ENCODE peak calls at places on chromosomes 12 and 14, in eight cellular contexts. One of them, this sample, is unnamed.

GRCh38 chr12:127284870-127285431 is 982.0 kb upstream of the TMEM132C start:
- DNase-seq in left ventricle myocardium inferior: no peak
- DNase-seq in heart left ventricle: no peak
- DNase-seq in psoas muscle: peak; percentile 56
- DNase-seq in gastrocnemius medialis: no peak
- DNase-seq in CD8-positive, alpha-beta memory T cell: no peak
- DNase-seq in esophagus squamous epithelium: no peak
- DNase-seq in H7: no peak
- DNase-seq in this sample: no peak

GRCh38 chr14:23123419-23123818 is 4.4 kb upstream of the CEBPE start:
- DNase-seq in left ventricle myocardium inferior: peak; percentile 78
- DNase-seq in heart left ventricle: peak; percentile 90
- DNase-seq in psoas muscle: peak; percentile 81
- DNase-seq in gastrocnemius medialis: peak; percentile 86
- DNase-seq in CD8-positive, alpha-beta memory T cell: no peak
- DNase-seq in esophagus squamous epithelium: no peak
- DNase-seq in H7: no peak
- DNase-seq in this sample: peak; percentile 66

GRCh38 chr14:96806836-96807235 is 9.7 kb downstream of the VRK1 start:
- DNase-seq in left ventricle myocardium inferior: no peak
- DNase-seq in heart left ventricle: no peak
- DNase-seq in psoas muscle: no peak
- DNase-seq in gastrocnemius medialis: no peak
- DNase-seq in CD8-positive, alpha-beta memory T cell: no peak
- DNase-seq in esophagus squamous epithelium: no peak
- DNase-seq in H7: no peak
- DNase-seq in this sample: no peak

GRCh38 chr12:52209321-52209720 is 17.5 kb upstream of the KRT80 start:
- DNase-seq in left ventricle myocardium inferior: no peak
- DNase-seq in heart left ventricle: no peak
- DNase-seq in psoas muscle: no peak
- DNase-seq in gastrocnemius medialis: no peak
- DNase-seq in CD8-positive, alpha-beta memory T cell: peak; percentile 12
- DNase-seq in esophagus squamous epithelium: no peak
- DNase-seq in H7: peak; percentile 7
- DNase-seq in this sample: peak; percentile 57

GRCh38 chr14:59126714-59127436 is 61.6 kb upstream of the DAAM1 start:
- DNase-seq in left ventricle myocardium inferior: no peak
- DNase-seq in heart left ventricle: no peak
- DNase-seq in psoas muscle: no peak
- DNase-seq in gastrocnemius medialis: no peak
- DNase-seq in CD8-positive, alpha-beta memory T cell: peak; percentile 48
- DNase-seq in esophagus squamous epithelium: no peak
- DNase-seq in H7: peak; percentile 56
- DNase-seq in this sample: no peak

GRCh38 chr12:120225852-120226640 is 25.1 kb upstream of the RPLP0 start:
- DNase-seq in left ventricle myocardium inferior: peak; percentile 49
- DNase-seq in heart left ventricle: no peak
- DNase-seq in psoas muscle: peak; percentile 22
- DNase-seq in gastrocnemius medialis: no peak
- DNase-seq in CD8-positive, alpha-beta memory T cell: no peak
- DNase-seq in esophagus squamous epithelium: no peak
- DNase-seq in H7: peak; percentile 72
- DNase-seq in this sample: no peak

GRCh38 chr12:43241971-43242370 is 310.0 kb downstream of the ADAMTS20 start:
- DNase-seq in left ventricle myocardium inferior: no peak
- DNase-seq in heart left ventricle: no peak
- DNase-seq in psoas muscle: no peak
- DNase-seq in gastrocnemius medialis: no peak
- DNase-seq in CD8-positive, alpha-beta memory T cell: no peak
- DNase-seq in esophagus squamous epithelium: no peak
- DNase-seq in H7: no peak
- DNase-seq in this sample: no peak

GRCh38 chr12:55717397-55718007 is 1.7 kb downstream of the BLOC1S1 start:
- DNase-seq in left ventricle myocardium inferior: no peak
- DNase-seq in heart left ventricle: no peak
- DNase-seq in psoas muscle: peak; percentile 27
- DNase-seq in gastrocnemius medialis: no peak
- DNase-seq in CD8-positive, alpha-beta memory T cell: no peak
- DNase-seq in esophagus squamous epithelium: no peak
- DNase-seq in H7: peak; percentile 39
- DNase-seq in this sample: no peak

GRCh38 chr14:60508707-60509437 is at the start of gene SIX6:
- DNase-seq in left ventricle myocardium inferior: no peak
- DNase-seq in heart left ventricle: no peak
- DNase-seq in psoas muscle: peak; percentile 39
- DNase-seq in gastrocnemius medialis: no peak
- DNase-seq in CD8-positive, alpha-beta memory T cell: no peak
- DNase-seq in esophagus squamous epithelium: no peak
- DNase-seq in H7: peak; percentile 89
- DNase-seq in this sample: peak; percentile 59

GRCh38 chr12:63826002-63826585 is 18.4 kb upstream of the SRGAP1 start:
- DNase-seq in left ventricle myocardium inferior: no peak
- DNase-seq in heart left ventricle: no peak
- DNase-seq in psoas muscle: no peak
- DNase-seq in gastrocnemius medialis: no peak
- DNase-seq in CD8-positive, alpha-beta memory T cell: no peak
- DNase-seq in esophagus squamous epithelium: no peak
- DNase-seq in H7: peak; percentile 60
- DNase-seq in this sample: no peak

GRCh38 chr12:203462-204260 is 10.3 kb downstream of the SLC6A12 start:
- DNase-seq in left ventricle myocardium inferior: peak; percentile 39
- DNase-seq in heart left ventricle: no peak
- DNase-seq in psoas muscle: no peak
- DNase-seq in gastrocnemius medialis: no peak
- DNase-seq in CD8-positive, alpha-beta memory T cell: no peak
- DNase-seq in esophagus squamous epithelium: no peak
- DNase-seq in H7: peak; percentile 95
- DNase-seq in this sample: no peak

GRCh38 chr12:120978296-120979219 is at the start of gene HNF1A:
- DNase-seq in left ventricle myocardium inferior: no peak
- DNase-seq in heart left ventricle: no peak
- DNase-seq in psoas muscle: no peak
- DNase-seq in gastrocnemius medialis: no peak
- DNase-seq in CD8-positive, alpha-beta memory T cell: no peak
- DNase-seq in esophagus squamous epithelium: no peak
- DNase-seq in H7: no peak
- DNase-seq in this sample: peak; percentile 75

GRCh38 chr12:15728118-15728598 is 61.0 kb downstream of the EPS8 start:
- DNase-seq in left ventricle myocardium inferior: no peak
- DNase-seq in heart left ventricle: no peak
- DNase-seq in psoas muscle: no peak
- DNase-seq in gastrocnemius medialis: no peak
- DNase-seq in CD8-positive, alpha-beta memory T cell: no peak
- DNase-seq in esophagus squamous epithelium: no peak
- DNase-seq in H7: no peak
- DNase-seq in this sample: no peak

GRCh38 chr12:42585175-42585845 is 4.2 kb downstream of the PRICKLE1 start:
- DNase-seq in left ventricle myocardium inferior: no peak
- DNase-seq in heart left ventricle: no peak
- DNase-seq in psoas muscle: no peak
- DNase-seq in gastrocnemius medialis: no peak
- DNase-seq in CD8-positive, alpha-beta memory T cell: no peak
- DNase-seq in esophagus squamous epithelium: no peak
- DNase-seq in H7: no peak
- DNase-seq in this sample: no peak

GRCh38 chr12:12456637-12457036 is 99.8 kb downstream of the BORCS5 start:
- DNase-seq in left ventricle myocardium inferior: no peak
- DNase-seq in heart left ventricle: no peak
- DNase-seq in psoas muscle: no peak
- DNase-seq in gastrocnemius medialis: no peak
- DNase-seq in CD8-positive, alpha-beta memory T cell: no peak
- DNase-seq in esophagus squamous epithelium: no peak
- DNase-seq in H7: no peak
- DNase-seq in this sample: no peak

GRCh38 chr12:4270016-4270669 is 3.4 kb upstream of the CCND2 start:
- DNase-seq in left ventricle myocardium inferior: no peak
- DNase-seq in heart left ventricle: no peak
- DNase-seq in psoas muscle: no peak
- DNase-seq in gastrocnemius medialis: no peak
- DNase-seq in CD8-positive, alpha-beta memory T cell: peak; percentile 58
- DNase-seq in esophagus squamous epithelium: no peak
- DNase-seq in H7: peak; percentile 53
- DNase-seq in this sample: no peak

GRCh38 chr14:37093364-37093763 is 79.0 kb downstream of the SLC25A21 start:
- DNase-seq in left ventricle myocardium inferior: no peak
- DNase-seq in heart left ventricle: no peak
- DNase-seq in psoas muscle: no peak
- DNase-seq in gastrocnemius medialis: no peak
- DNase-seq in CD8-positive, alpha-beta memory T cell: no peak
- DNase-seq in esophagus squamous epithelium: no peak
- DNase-seq in H7: no peak
- DNase-seq in this sample: no peak
- H3K27me3 ChIP-seq in left ventricle myocardium inferior: no peaks in the 10 kb centered on the region
- H3K27me3 ChIP-seq in heart left ventricle: no peaks in the 10 kb centered on the region
- H3K27me3 ChIP-seq in psoas muscle: no peaks in the 10 kb centered on the region
- H3K27me3 ChIP-seq in gastrocnemius medialis: no peaks in the 10 kb centered on the region
- H3K27me3 ChIP-seq in CD8-positive, alpha-beta memory T cell: no peaks in the 10 kb centered on the region
- H3K27me3 ChIP-seq in esophagus squamous epithelium: no peaks in the 10 kb centered on the region
- H3K27me3 ChIP-seq in H7: no peaks in the 10 kb centered on the region
- H3K27me3 ChIP-seq in this sample: no peaks in the 10 kb centered on the region

GRCh38 chr14:20659813-20660395 is 18.4 kb upstream of the OR6S1 start:
- DNase-seq in left ventricle myocardium inferior: no peak
- DNase-seq in heart left ventricle: no peak
- DNase-seq in psoas muscle: no peak
- DNase-seq in gastrocnemius medialis: no peak
- DNase-seq in CD8-positive, alpha-beta memory T cell: no peak
- DNase-seq in esophagus squamous epithelium: no peak
- DNase-seq in H7: no peak
- DNase-seq in this sample: no peak
- H3K27me3 ChIP-seq in left ventricle myocardium inferior: peaks cover 100% of the 10 kb centered on the region
- H3K27me3 ChIP-seq in heart left ventricle: peaks cover 19% of the 10 kb centered on the region
- H3K27me3 ChIP-seq in psoas muscle: peaks cover 24% of the 10 kb centered on the region
- H3K27me3 ChIP-seq in gastrocnemius medialis: peaks cover 77% of the 10 kb centered on the region
- H3K27me3 ChIP-seq in CD8-positive, alpha-beta memory T cell: peaks cover 31% of the 10 kb centered on the region
- H3K27me3 ChIP-seq in esophagus squamous epithelium: no peaks in the 10 kb centered on the region
- H3K27me3 ChIP-seq in H7: peaks cover 31% of the 10 kb centered on the region
- H3K27me3 ChIP-seq in this sample: no peaks in the 10 kb centered on the region

DNA sequence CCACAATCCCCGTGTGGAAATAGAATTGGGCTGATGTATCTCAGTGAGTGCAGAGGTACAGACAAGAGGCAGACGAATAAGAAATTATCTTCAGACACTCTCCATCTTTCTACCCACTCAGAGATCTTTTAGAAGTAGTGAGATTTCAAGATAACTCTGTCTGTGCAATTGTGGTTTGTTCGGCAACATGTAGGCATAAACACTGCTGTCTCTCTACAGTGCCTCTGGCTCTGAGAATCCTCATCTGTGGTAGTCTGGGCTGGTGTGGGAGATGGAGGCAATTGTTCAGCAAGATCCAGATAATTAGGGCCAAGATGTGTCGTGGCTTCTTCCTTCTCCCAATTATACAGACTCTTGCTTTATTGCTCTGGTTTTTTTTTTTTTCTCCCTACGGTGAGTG is 3.1 kb downstream of the HOXC13 start:
- DNase-seq in left ventricle myocardium inferior: no peak
- DNase-seq in heart left ventricle: no peak
- DNase-seq in psoas muscle: no peak
- DNase-seq in gastrocnemius medialis: no peak
- DNase-seq in CD8-positive, alpha-beta memory T cell: no peak
- DNase-seq in esophagus squamous epithelium: no peak
- DNase-seq in H7: peak; percentile 11
- DNase-seq in this sample: no peak
- H3K27me3 ChIP-seq in left ventricle myocardium inferior: peaks cover 100% of the 10 kb centered on the region
- H3K27me3 ChIP-seq in heart left ventricle: peaks cover 84% of the 10 kb centered on the region
- H3K27me3 ChIP-seq in psoas muscle: peaks cover 51% of the 10 kb centered on the region
- H3K27me3 ChIP-seq in gastrocnemius medialis: peaks cover 100% of the 10 kb centered on the region
- H3K27me3 ChIP-seq in CD8-positive, alpha-beta memory T cell: peaks cover 76% of the 10 kb centered on the region
- H3K27me3 ChIP-seq in esophagus squamous epithelium: peaks cover 23% of the 10 kb centered on the region
- H3K27me3 ChIP-seq in H7: peaks cover 100% of the 10 kb centered on the region
- H3K27me3 ChIP-seq in this sample: peaks cover 14% of the 10 kb centered on the region

GRCh38 chr14:68790656-68791077 is 2.2 kb downstream of the ZFP36L1 start:
- DNase-seq in left ventricle myocardium inferior: no peak
- DNase-seq in heart left ventricle: peak; percentile 13
- DNase-seq in psoas muscle: no peak
- DNase-seq in gastrocnemius medialis: no peak
- DNase-seq in CD8-positive, alpha-beta memory T cell: peak; percentile 75
- DNase-seq in esophagus squamous epithelium: no peak
- DNase-seq in H7: peak; percentile 30
- DNase-seq in this sample: no peak

GRCh38 chr14:68791078-68791983 is 1.5 kb downstream of the ZFP36L1 start:
- DNase-seq in left ventricle myocardium inferior: no peak
- DNase-seq in heart left ventricle: peak; percentile 28
- DNase-seq in psoas muscle: no peak
- DNase-seq in gastrocnemius medialis: no peak
- DNase-seq in CD8-positive, alpha-beta memory T cell: no peak
- DNase-seq in esophagus squamous epithelium: no peak
- DNase-seq in H7: peak; percentile 73
- DNase-seq in this sample: peak; percentile 55

GRCh38 chr14:68792830-68793733 is at the start of gene ZFP36L1:
- DNase-seq in left ventricle myocardium inferior: peak; percentile 94
- DNase-seq in heart left ventricle: peak; percentile 96
- DNase-seq in psoas muscle: peak; percentile 93
- DNase-seq in gastrocnemius medialis: peak; percentile 93
- DNase-seq in CD8-positive, alpha-beta memory T cell: peak; percentile 98
- DNase-seq in esophagus squamous epithelium: peak; percentile 87
- DNase-seq in H7: peak; percentile 95
- DNase-seq in this sample: peak; percentile 95

GRCh38 chr14:68793734-68794129 is 865 bp upstream of the ZFP36L1 start:
- DNase-seq in left ventricle myocardium inferior: no peak
- DNase-seq in heart left ventricle: no peak
- DNase-seq in psoas muscle: no peak
- DNase-seq in gastrocnemius medialis: no peak
- DNase-seq in CD8-positive, alpha-beta memory T cell: peak; percentile 73
- DNase-seq in esophagus squamous epithelium: no peak
- DNase-seq in H7: no peak
- DNase-seq in this sample: no peak

GRCh38 chr14:68792022-68792829 is 641 bp downstream of the ZFP36L1 start:
- DNase-seq in left ventricle myocardium inferior: no peak
- DNase-seq in heart left ventricle: peak; percentile 38
- DNase-seq in psoas muscle: no peak
- DNase-seq in gastrocnemius medialis: no peak
- DNase-seq in CD8-positive, alpha-beta memory T cell: peak; percentile 58
- DNase-seq in esophagus squamous epithelium: no peak
- DNase-seq in H7: peak; percentile 58
- DNase-seq in this sample: peak; percentile 73
- H3K27me3 ChIP-seq in left ventricle myocardium inferior: no peaks in the 10 kb centered on the region
- H3K27me3 ChIP-seq in heart left ventricle: no peaks in the 10 kb centered on the region
- H3K27me3 ChIP-seq in psoas muscle: no peaks in the 10 kb centered on the region
- H3K27me3 ChIP-seq in gastrocnemius medialis: no peaks in the 10 kb centered on the region
- H3K27me3 ChIP-seq in CD8-positive, alpha-beta memory T cell: no peaks in the 10 kb centered on the region
- H3K27me3 ChIP-seq in esophagus squamous epithelium: no peaks in the 10 kb centered on the region
- H3K27me3 ChIP-seq in H7: no peaks in the 10 kb centered on the region
- H3K27me3 ChIP-seq in this sample: no peaks in the 10 kb centered on the region

DNA sequence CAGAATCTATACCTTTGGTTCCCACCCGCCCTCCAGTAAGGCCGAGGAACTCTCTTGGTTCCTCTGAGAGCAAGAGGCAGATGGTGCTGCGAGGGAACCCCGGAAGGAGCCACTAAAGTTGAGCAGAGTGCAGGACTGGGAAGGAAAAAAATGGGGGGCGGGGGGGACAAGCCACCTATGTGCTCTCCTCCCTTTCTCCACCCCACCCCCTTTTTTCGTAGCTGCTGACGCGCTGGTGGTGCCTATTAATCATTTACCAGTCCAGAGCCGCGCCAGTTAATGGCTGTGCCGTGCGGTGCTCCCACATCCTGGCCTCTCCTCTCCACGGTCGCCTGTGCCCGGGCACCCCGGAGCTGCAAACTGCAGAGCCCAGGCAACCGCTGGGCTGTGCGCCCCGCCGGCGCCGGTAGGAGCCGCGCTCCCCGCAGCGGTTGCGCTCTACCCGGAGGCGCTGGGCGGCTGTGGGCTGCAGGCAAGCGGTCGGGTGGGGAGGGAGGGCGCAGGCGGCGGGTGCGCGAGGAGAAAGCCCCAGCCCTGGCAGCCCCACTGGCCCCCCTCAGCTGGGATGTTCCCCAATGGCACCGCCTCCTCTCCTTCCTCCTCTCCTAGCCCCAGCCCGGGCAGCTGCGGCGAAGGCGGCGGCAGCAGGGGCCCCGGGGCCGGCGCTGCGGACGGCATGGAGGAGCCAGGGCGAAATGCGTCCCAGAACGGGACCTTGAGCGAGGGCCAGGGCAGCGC is 1.3 kb downstream of the SSTR1 start:
- DNase-seq in left ventricle myocardium inferior: peak; percentile 13
- DNase-seq in heart left ventricle: no peak
- DNase-seq in psoas muscle: peak; percentile 16
- DNase-seq in gastrocnemius medialis: no peak
- DNase-seq in CD8-positive, alpha-beta memory T cell: no peak
- DNase-seq in esophagus squamous epithelium: no peak
- DNase-seq in H7: peak; percentile 82
- DNase-seq in this sample: peak; percentile 80
- H3K27me3 ChIP-seq in left ventricle myocardium inferior: peaks cover 66% of the 10 kb centered on the region
- H3K27me3 ChIP-seq in heart left ventricle: no peaks in the 10 kb centered on the region
- H3K27me3 ChIP-seq in psoas muscle: peaks cover 18% of the 10 kb centered on the region
- H3K27me3 ChIP-seq in gastrocnemius medialis: peaks cover 56% of the 10 kb centered on the region
- H3K27me3 ChIP-seq in CD8-positive, alpha-beta memory T cell: peaks cover 21% of the 10 kb centered on the region
- H3K27me3 ChIP-seq in esophagus squamous epithelium: peaks cover 5% of the 10 kb centered on the region
- H3K27me3 ChIP-seq in H7: peaks cover 76% of the 10 kb centered on the region
- H3K27me3 ChIP-seq in this sample: no peaks in the 10 kb centered on the region